ENCODE peak calls at places on chromosomes 4 and X, in eight cellular contexts. One of them, this sample, is unnamed.

GRCh38 chr4:56755901-56756300 is 65.6 kb downstream of the SPINK2 start:
- DNase-seq in GM23338: no peak
- DNase-seq in upper lobe of right lung: no peak
- DNase-seq in fibroblast of lung: no peak
- DNase-seq in psoas muscle: no peak
- DNase-seq in MM.1S: no peak
- DNase-seq in uterus: no peak
- DNase-seq in left ventricle myocardium inferior: no peak
- DNase-seq in this sample: no peak

GRCh38 chr4:176137626-176138025 is 57.8 kb downstream of the SPATA4 start:
- DNase-seq in uterus: no peak
- DNase-seq in left ventricle myocardium inferior: no peak
- DNase-seq in MM.1S: no peak
- DNase-seq in fibroblast of lung: no peak
- DNase-seq in upper lobe of right lung: no peak
- DNase-seq in GM23338: no peak
- DNase-seq in psoas muscle: no peak
- DNase-seq in this sample: no peak

GRCh38 chr4:141713771-141714445 is 77.5 kb downstream of the IL15 start:
- DNase-seq in left ventricle myocardium inferior: no peak
- DNase-seq in uterus: no peak
- DNase-seq in psoas muscle: no peak
- DNase-seq in MM.1S: no peak
- DNase-seq in fibroblast of lung: peak; percentile 31
- DNase-seq in GM23338: peak; percentile 32
- DNase-seq in upper lobe of right lung: no peak
- DNase-seq in this sample: no peak

GRCh38 chr4:100288167-100288566 is 97.9 kb upstream of the DDIT4L start:
- DNase-seq in fibroblast of lung: peak; percentile 37
- DNase-seq in MM.1S: no peak
- DNase-seq in upper lobe of right lung: no peak
- DNase-seq in psoas muscle: no peak
- DNase-seq in left ventricle myocardium inferior: no peak
- DNase-seq in GM23338: no peak
- DNase-seq in uterus: no peak
- DNase-seq in this sample: no peak

GRCh38 chr4:152640058-152640921 is 39.5 kb downstream of the TMEM154 start:
- DNase-seq in fibroblast of lung: peak; percentile 51
- DNase-seq in MM.1S: peak; percentile 42
- DNase-seq in left ventricle myocardium inferior: no peak
- DNase-seq in psoas muscle: no peak
- DNase-seq in GM23338: peak; percentile 57
- DNase-seq in uterus: no peak
- DNase-seq in upper lobe of right lung: no peak
- DNase-seq in this sample: no peak

GRCh38 chr4:54902261-54902660 is 223.1 kb downstream of the KDR start:
- DNase-seq in upper lobe of right lung: no peak
- DNase-seq in left ventricle myocardium inferior: no peak
- DNase-seq in uterus: no peak
- DNase-seq in fibroblast of lung: no peak
- DNase-seq in GM23338: no peak
- DNase-seq in MM.1S: no peak
- DNase-seq in psoas muscle: no peak
- DNase-seq in this sample: no peak

GRCh38 chrX:129996120-129996519 is 13.7 kb downstream of the BCORL1 start:
- DNase-seq in GM23338: no peak
- DNase-seq in upper lobe of right lung: no peak
- DNase-seq in MM.1S: no peak
- DNase-seq in psoas muscle: no peak
- DNase-seq in left ventricle myocardium inferior: no peak
- DNase-seq in uterus: peak; percentile 33
- DNase-seq in fibroblast of lung: peak; percentile 65
- DNase-seq in this sample: peak; percentile 52

GRCh38 chr4:85496146-85496849 is 21.3 kb downstream of the ARHGAP24 start:
- DNase-seq in fibroblast of lung: no peak
- DNase-seq in upper lobe of right lung: no peak
- DNase-seq in MM.1S: no peak
- DNase-seq in left ventricle myocardium inferior: no peak
- DNase-seq in psoas muscle: no peak
- DNase-seq in GM23338: no peak
- DNase-seq in uterus: no peak
- DNase-seq in this sample: no peak

GRCh38 chr4:52578951-52579350 is 80.2 kb downstream of the USP46 start:
- DNase-seq in upper lobe of right lung: no peak
- DNase-seq in GM23338: no peak
- DNase-seq in MM.1S: no peak
- DNase-seq in psoas muscle: no peak
- DNase-seq in left ventricle myocardium inferior: no peak
- DNase-seq in uterus: no peak
- DNase-seq in fibroblast of lung: no peak
- DNase-seq in this sample: no peak

GRCh38 chr4:137283737-137284136 is 248.6 kb downstream of the PCDH18 start:
- DNase-seq in psoas muscle: no peak
- DNase-seq in fibroblast of lung: peak; percentile 66
- DNase-seq in MM.1S: peak; percentile 12
- DNase-seq in uterus: no peak
- DNase-seq in left ventricle myocardium inferior: no peak
- DNase-seq in upper lobe of right lung: no peak
- DNase-seq in GM23338: peak; percentile 48
- DNase-seq in this sample: no peak

GRCh38 chrX:131729295-131729694 is 185.4 kb downstream of the OR13H1 start:
- DNase-seq in GM23338: no peak
- DNase-seq in upper lobe of right lung: no peak
- DNase-seq in psoas muscle: peak; percentile 84
- DNase-seq in fibroblast of lung: no peak
- DNase-seq in uterus: peak; percentile 85
- DNase-seq in MM.1S: peak; percentile 85
- DNase-seq in left ventricle myocardium inferior: no peak
- DNase-seq in this sample: peak; percentile 91

GRCh38 chr4:47468686-47469365 is 5.3 kb upstream of the COMMD8 start:
- DNase-seq in upper lobe of right lung: no peak
- DNase-seq in psoas muscle: no peak
- DNase-seq in fibroblast of lung: peak; percentile 30
- DNase-seq in GM23338: no peak
- DNase-seq in uterus: no peak
- DNase-seq in MM.1S: no peak
- DNase-seq in left ventricle myocardium inferior: no peak
- DNase-seq in this sample: no peak

GRCh38 chr4:47462799-47463234 is 685 bp downstream of the COMMD8 start:
- DNase-seq in psoas muscle: no peak
- DNase-seq in fibroblast of lung: peak; percentile 4
- DNase-seq in uterus: no peak
- DNase-seq in upper lobe of right lung: no peak
- DNase-seq in left ventricle myocardium inferior: no peak
- DNase-seq in MM.1S: peak; percentile 16
- DNase-seq in GM23338: no peak
- DNase-seq in this sample: no peak

GRCh38 chr4:47463235-47463956 is at the start of gene COMMD8:
- DNase-seq in psoas muscle: peak; percentile 95
- DNase-seq in uterus: peak; percentile 97
- DNase-seq in upper lobe of right lung: peak; percentile 98
- DNase-seq in fibroblast of lung: peak; percentile 96
- DNase-seq in GM23338: peak; percentile 100
- DNase-seq in left ventricle myocardium inferior: peak; percentile 97
- DNase-seq in MM.1S: peak; percentile 99
- DNase-seq in this sample: peak; percentile 98

GRCh38 chr4:47466061-47466785 is 2.7 kb upstream of the COMMD8 start:
- DNase-seq in GM23338: no peak
- DNase-seq in fibroblast of lung: no peak
- DNase-seq in MM.1S: no peak
- DNase-seq in psoas muscle: no peak
- DNase-seq in upper lobe of right lung: no peak
- DNase-seq in uterus: no peak
- DNase-seq in left ventricle myocardium inferior: no peak
- DNase-seq in this sample: no peak

DNA sequence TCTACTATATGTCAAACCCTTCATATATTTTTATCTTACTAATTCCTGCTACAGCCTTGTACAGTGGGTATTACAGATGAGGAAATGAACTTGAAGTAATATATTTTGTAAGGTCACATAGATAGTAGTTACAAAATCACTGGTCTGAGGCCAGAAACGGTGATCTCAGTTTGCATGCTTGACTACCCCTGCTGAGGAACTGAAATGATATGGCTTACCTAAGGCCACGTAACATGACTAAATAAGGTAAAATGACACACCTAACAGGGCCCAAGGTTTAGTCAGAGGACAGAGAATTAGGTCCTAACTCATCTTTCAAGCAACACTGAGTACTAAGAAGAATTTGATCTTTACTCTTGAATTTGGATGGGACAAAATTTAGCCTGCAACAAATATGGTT is 1.5 kb upstream of the COMMD8 start:
- DNase-seq in MM.1S: no peak
- DNase-seq in psoas muscle: no peak
- DNase-seq in left ventricle myocardium inferior: no peak
- DNase-seq in fibroblast of lung: no peak
- DNase-seq in uterus: no peak
- DNase-seq in upper lobe of right lung: no peak
- DNase-seq in GM23338: no peak
- DNase-seq in this sample: no peak
- H3K27ac ChIP-seq in MM.1S: no peak overlapping the region
- H3K27ac ChIP-seq in psoas muscle: no peak overlapping the region
- H3K27ac ChIP-seq in left ventricle myocardium inferior: no peak overlapping the region
- H3K27ac ChIP-seq in fibroblast of lung: no peak overlapping the region
- H3K27ac ChIP-seq in uterus: no peak overlapping the region
- H3K27ac ChIP-seq in upper lobe of right lung: no peak overlapping the region
- H3K27ac ChIP-seq in GM23338: no peak overlapping the region
- H3K27ac ChIP-seq in this sample: no peak overlapping the region

GRCh38 chr4:147749811-147750321 is 18.0 kb downstream of the ARHGAP10 start:
- DNase-seq in uterus: no peak
- DNase-seq in left ventricle myocardium inferior: no peak
- DNase-seq in GM23338: no peak
- DNase-seq in MM.1S: no peak
- DNase-seq in psoas muscle: no peak
- DNase-seq in fibroblast of lung: no peak
- DNase-seq in upper lobe of right lung: no peak
- DNase-seq in this sample: no peak
- H3K4me3 ChIP-seq in uterus: no peak overlapping the region
- H3K4me3 ChIP-seq in left ventricle myocardium inferior: no peak overlapping the region
- H3K4me3 ChIP-seq in GM23338: no peak overlapping the region
- H3K4me3 ChIP-seq in MM.1S: no peak overlapping the region
- H3K4me3 ChIP-seq in psoas muscle: no peak overlapping the region
- H3K4me3 ChIP-seq in fibroblast of lung: no peak overlapping the region
- H3K4me3 ChIP-seq in upper lobe of right lung: no peak overlapping the region
- H3K4me3 ChIP-seq in this sample: no peak overlapping the region

GRCh38 chr4:2928242-2929155 is 34.7 kb downstream of the NOP14 start:
- DNase-seq in psoas muscle: no peak
- DNase-seq in uterus: peak; percentile 8
- DNase-seq in upper lobe of right lung: peak; percentile 67
- DNase-seq in fibroblast of lung: no peak
- DNase-seq in left ventricle myocardium inferior: no peak
- DNase-seq in GM23338: no peak
- DNase-seq in MM.1S: no peak
- DNase-seq in this sample: peak; percentile 67

GRCh38 chr4:2925931-2926860 is 37.0 kb downstream of the NOP14 start:
- DNase-seq in fibroblast of lung: no peak
- DNase-seq in uterus: peak; percentile 15
- DNase-seq in MM.1S: no peak
- DNase-seq in upper lobe of right lung: peak; percentile 60
- DNase-seq in left ventricle myocardium inferior: no peak
- DNase-seq in psoas muscle: no peak
- DNase-seq in GM23338: no peak
- DNase-seq in this sample: peak; percentile 32

GRCh38 chr4:2929469-2929868 is 33.7 kb downstream of the NOP14 start:
- DNase-seq in psoas muscle: no peak
- DNase-seq in fibroblast of lung: no peak
- DNase-seq in left ventricle myocardium inferior: no peak
- DNase-seq in upper lobe of right lung: peak; percentile 63
- DNase-seq in uterus: peak; percentile 16
- DNase-seq in GM23338: no peak
- DNase-seq in MM.1S: no peak
- DNase-seq in this sample: no peak

GRCh38 chr4:2927016-2927695 is 36.0 kb downstream of the NOP14 start:
- DNase-seq in uterus: peak; percentile 14
- DNase-seq in psoas muscle: no peak
- DNase-seq in MM.1S: no peak
- DNase-seq in upper lobe of right lung: peak; percentile 46
- DNase-seq in GM23338: no peak
- DNase-seq in fibroblast of lung: no peak
- DNase-seq in left ventricle myocardium inferior: no peak
- DNase-seq in this sample: peak; percentile 63

GRCh38 chr4:2927696-2928075 is 35.5 kb downstream of the NOP14 start:
- DNase-seq in psoas muscle: no peak
- DNase-seq in GM23338: no peak
- DNase-seq in upper lobe of right lung: peak; percentile 8
- DNase-seq in MM.1S: no peak
- DNase-seq in left ventricle myocardium inferior: no peak
- DNase-seq in fibroblast of lung: no peak
- DNase-seq in uterus: peak; percentile 11
- DNase-seq in this sample: peak; percentile 30
- H3K36me3 ChIP-seq in psoas muscle: peaks cover 6% of the 10 kb centered on the region
- H3K36me3 ChIP-seq in GM23338: no peaks in the 10 kb centered on the region
- H3K36me3 ChIP-seq in upper lobe of right lung: peaks cover 82% of the 10 kb centered on the region
- H3K36me3 ChIP-seq in MM.1S: no peaks in the 10 kb centered on the region
- H3K36me3 ChIP-seq in left ventricle myocardium inferior: peaks cover 81% of the 10 kb centered on the region
- H3K36me3 ChIP-seq in fibroblast of lung: peaks cover 45% of the 10 kb centered on the region
- H3K36me3 ChIP-seq in uterus: no peaks in the 10 kb centered on the region
- H3K36me3 ChIP-seq in this sample: no peaks in the 10 kb centered on the region

GRCh38 chr4:11635336-11635735 is 206.6 kb upstream of the HS3ST1 start:
- DNase-seq in uterus: no peak
- DNase-seq in upper lobe of right lung: no peak
- DNase-seq in GM23338: no peak
- DNase-seq in MM.1S: no peak
- DNase-seq in fibroblast of lung: peak; percentile 41
- DNase-seq in left ventricle myocardium inferior: no peak
- DNase-seq in psoas muscle: no peak
- DNase-seq in this sample: no peak

GRCh38 chr4:11634283-11634682 is 205.6 kb upstream of the HS3ST1 start:
- DNase-seq in MM.1S: no peak
- DNase-seq in upper lobe of right lung: no peak
- DNase-seq in psoas muscle: no peak
- DNase-seq in fibroblast of lung: no peak
- DNase-seq in GM23338: no peak
- DNase-seq in left ventricle myocardium inferior: no peak
- DNase-seq in uterus: no peak
- DNase-seq in this sample: no peak

GRCh38 chr4:11632015-11632414 is 203.3 kb upstream of the HS3ST1 start:
- DNase-seq in psoas muscle: no peak
- DNase-seq in upper lobe of right lung: no peak
- DNase-seq in MM.1S: no peak
- DNase-seq in GM23338: no peak
- DNase-seq in fibroblast of lung: no peak
- DNase-seq in uterus: no peak
- DNase-seq in left ventricle myocardium inferior: no peak
- DNase-seq in this sample: no peak

GRCh38 chr4:11632488-11632887 is 203.8 kb upstream of the HS3ST1 start:
- DNase-seq in psoas muscle: no peak
- DNase-seq in GM23338: no peak
- DNase-seq in fibroblast of lung: no peak
- DNase-seq in upper lobe of right lung: no peak
- DNase-seq in MM.1S: peak; percentile 41
- DNase-seq in left ventricle myocardium inferior: no peak
- DNase-seq in uterus: no peak
- DNase-seq in this sample: no peak

DNA sequence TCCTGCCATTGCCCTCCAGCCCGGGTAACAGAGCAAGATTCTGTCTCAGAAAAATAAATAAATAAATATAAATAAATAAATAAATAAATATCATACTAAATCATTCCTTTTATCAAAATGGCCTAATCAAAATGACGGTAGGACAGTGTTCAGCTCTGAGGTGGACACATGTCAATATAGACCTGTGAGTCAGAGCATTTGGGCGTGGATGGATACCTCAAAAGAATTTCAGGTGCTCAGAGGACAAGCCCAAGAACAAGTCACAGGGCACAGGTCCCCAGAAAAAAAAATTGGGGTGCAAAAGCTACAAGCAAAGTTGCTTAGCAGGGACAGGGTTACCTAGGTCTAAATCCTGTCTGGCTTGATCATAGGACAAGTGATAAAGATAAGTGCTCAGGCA is 204.7 kb upstream of the HS3ST1 start:
- DNase-seq in GM23338: no peak
- DNase-seq in MM.1S: no peak
- DNase-seq in psoas muscle: no peak
- DNase-seq in fibroblast of lung: no peak
- DNase-seq in left ventricle myocardium inferior: no peak
- DNase-seq in upper lobe of right lung: no peak
- DNase-seq in uterus: no peak
- DNase-seq in this sample: no peak
- H3K27ac ChIP-seq in GM23338: no peak overlapping the region
- H3K27ac ChIP-seq in MM.1S: no peak overlapping the region
- H3K27ac ChIP-seq in psoas muscle: no peak overlapping the region
- H3K27ac ChIP-seq in fibroblast of lung: no peak overlapping the region
- H3K27ac ChIP-seq in left ventricle myocardium inferior: no peak overlapping the region
- H3K27ac ChIP-seq in upper lobe of right lung: no peak overlapping the region
- H3K27ac ChIP-seq in uterus: no peak overlapping the region
- H3K27ac ChIP-seq in this sample: no peak overlapping the region